ENCODE peak calls at places on chromosomes 16 and 17, in seven cellular contexts. F is HTR-8/SVneo; P is keratinocyte; H is CD8-positive, alpha-beta T cell; Z is KBM-7; A is SHP77; Y is NCI-H187 treated with DMSO at 0.1 percent for 48 hours. B is an unnamed sample.

GRCh38 chr16:2339521-2340484 is 725 bp downstream of the ABCA3 start:
- DNase-seq in F (peak), P (no peak), H (peak), Z (peak), A (peak), Y (no peak), B (peak)

GRCh38 chr17:68509151-68510057 is 2.8 kb upstream of the PRKAR1A start:
- DNase-seq in F (no peak), P (no peak), H (no peak), Z (peak), A (peak), Y (no peak), B (peak)

GRCh38 chr16:73232555-73233422 is 184.9 kb upstream of the ZFHX3 start:
- DNase-seq in F (peak), P (no peak), H (no peak), Z (no peak), A (no peak), Y (no peak), B (peak)

GRCh38 chr16:4450921-4451619 is 23.4 kb downstream of the NMRAL1 start:
- DNase-seq in F (no peak), P (no peak), H (no peak), Z (no peak), A (no peak), Y (no peak), B (no peak)

GRCh38 chr17:75476274-75476673 is 19.8 kb downstream of the TMEM94 start:
- DNase-seq in F (no peak), P (no peak), H (no peak), Z (no peak), A (no peak), Y (no peak), B (no peak)

GRCh38 chr16:60945225-60945624 is 1091.0 kb downstream of the CDH8 start:
- DNase-seq in F (no peak), P (no peak), H (no peak), Z (peak), A (no peak), Y (no peak), B (no peak)

GRCh38 chr17:3911271-3912053 is 4.8 kb downstream of the P2RX1 start:
- DNase-seq in F (no peak), P (no peak), H (peak), Z (no peak), A (peak), Y (no peak), B (peak)

GRCh38 chr16:54171855-54172537 is 114.6 kb downstream of the IRX3 start:
- DNase-seq in F (no peak), P (no peak), H (no peak), Z (peak), A (no peak), Y (no peak), B (no peak)

GRCh38 chr16:29825145-29826044 is 5.1 kb downstream of the MVP start:
- DNase-seq in F (no peak), P (no peak), H (no peak), Z (peak), A (no peak), Y (no peak), B (peak)

GRCh38 chr16:10949424-10949970 is 5.1 kb downstream of the CLEC16A start:
- DNase-seq in F (no peak), P (no peak), H (peak), Z (peak), A (no peak), Y (no peak), B (no peak)

GRCh38 chr16:17470871-17471744 is at the start of gene XYLT1:
- DNase-seq in F (no peak), P (peak), H (peak), Z (peak), A (no peak), Y (no peak), B (peak)

B was measured in lung microvascular endothelial cell.